ENCODE peak calls at places on chromosomes 2 and 18, in six cellular contexts. One of them, this sample, is unnamed.

GRCh38 chr18:46264255-46264654 is 160.1 kb downstream of the HAUS1 start:
- DNase-seq in AG04449: no peak
- DNase-seq in GM12864: no peak
- DNase-seq in OCI-LY7: no peak
- DNase-seq in fibroblast of mammary gland: peak
- DNase-seq in A549: peak
- DNase-seq in this sample: peak

GRCh38 chr2:175999283-175999819 is 2.7 kb downstream of the LNPK start:
- DNase-seq in fibroblast of mammary gland: peak
- DNase-seq in A549: no peak
- DNase-seq in AG04449: no peak
- DNase-seq in OCI-LY7: no peak
- DNase-seq in GM12864: no peak
- DNase-seq in this sample: no peak

GRCh38 chr2:109528811-109529501 is 84.8 kb downstream of the SEPTIN10 start:
- DNase-seq in A549: no peak
- DNase-seq in GM12864: no peak
- DNase-seq in AG04449: no peak
- DNase-seq in fibroblast of mammary gland: no peak
- DNase-seq in OCI-LY7: no peak
- DNase-seq in this sample: no peak

GRCh38 chr2:5725794-5726463 is 33.7 kb downstream of the SOX11 start:
- DNase-seq in AG04449: no peak
- DNase-seq in GM12864: no peak
- DNase-seq in fibroblast of mammary gland: no peak
- DNase-seq in A549: no peak
- DNase-seq in OCI-LY7: no peak
- DNase-seq in this sample: no peak

GRCh38 chr2:189439342-189439741 is 1.9 kb upstream of the WDR75 start:
- DNase-seq in fibroblast of mammary gland: no peak
- DNase-seq in GM12864: no peak
- DNase-seq in A549: peak
- DNase-seq in OCI-LY7: no peak
- DNase-seq in AG04449: no peak
- DNase-seq in this sample: no peak

GRCh38 chr18:25686960-25687520 is 335.1 kb upstream of the ZNF521 start:
- DNase-seq in A549: no peak
- DNase-seq in fibroblast of mammary gland: no peak
- DNase-seq in GM12864: no peak
- DNase-seq in OCI-LY7: no peak
- DNase-seq in AG04449: no peak
- DNase-seq in this sample: no peak

GRCh38 chr2:144730711-144731110 is 210.8 kb upstream of the ZEB2 start:
- DNase-seq in OCI-LY7: no peak
- DNase-seq in A549: no peak
- DNase-seq in GM12864: no peak
- DNase-seq in AG04449: no peak
- DNase-seq in fibroblast of mammary gland: peak
- DNase-seq in this sample: no peak

GRCh38 chr2:234705108-234705507 is 208.2 kb upstream of the ARL4C start:
- DNase-seq in fibroblast of mammary gland: peak
- DNase-seq in GM12864: no peak
- DNase-seq in OCI-LY7: no peak
- DNase-seq in A549: no peak
- DNase-seq in AG04449: no peak
- DNase-seq in this sample: no peak

GRCh38 chr18:43571078-43571689 is 293.9 kb upstream of the SYT4 start:
- DNase-seq in AG04449: no peak
- DNase-seq in fibroblast of mammary gland: peak
- DNase-seq in A549: peak
- DNase-seq in OCI-LY7: peak
- DNase-seq in GM12864: peak
- DNase-seq in this sample: peak

GRCh38 chr2:29325544-29325943 is 210.3 kb downstream of the CLIP4 start:
- DNase-seq in A549: no peak
- DNase-seq in OCI-LY7: no peak
- DNase-seq in AG04449: no peak
- DNase-seq in GM12864: no peak
- DNase-seq in fibroblast of mammary gland: no peak
- DNase-seq in this sample: no peak

GRCh38 chr2:29326926-29327325 is 211.7 kb downstream of the CLIP4 start:
- DNase-seq in GM12864: no peak
- DNase-seq in A549: no peak
- DNase-seq in fibroblast of mammary gland: no peak
- DNase-seq in AG04449: no peak
- DNase-seq in OCI-LY7: no peak
- DNase-seq in this sample: no peak

GRCh38 chr2:29332540-29332939 is 217.3 kb downstream of the CLIP4 start:
- DNase-seq in fibroblast of mammary gland: no peak
- DNase-seq in OCI-LY7: no peak
- DNase-seq in A549: no peak
- DNase-seq in GM12864: no peak
- DNase-seq in AG04449: no peak
- DNase-seq in this sample: no peak

GRCh38 chr2:29334723-29335122 is 219.5 kb downstream of the CLIP4 start:
- DNase-seq in GM12864: no peak
- DNase-seq in AG04449: no peak
- DNase-seq in A549: no peak
- DNase-seq in OCI-LY7: no peak
- DNase-seq in fibroblast of mammary gland: no peak
- DNase-seq in this sample: no peak

DNA sequence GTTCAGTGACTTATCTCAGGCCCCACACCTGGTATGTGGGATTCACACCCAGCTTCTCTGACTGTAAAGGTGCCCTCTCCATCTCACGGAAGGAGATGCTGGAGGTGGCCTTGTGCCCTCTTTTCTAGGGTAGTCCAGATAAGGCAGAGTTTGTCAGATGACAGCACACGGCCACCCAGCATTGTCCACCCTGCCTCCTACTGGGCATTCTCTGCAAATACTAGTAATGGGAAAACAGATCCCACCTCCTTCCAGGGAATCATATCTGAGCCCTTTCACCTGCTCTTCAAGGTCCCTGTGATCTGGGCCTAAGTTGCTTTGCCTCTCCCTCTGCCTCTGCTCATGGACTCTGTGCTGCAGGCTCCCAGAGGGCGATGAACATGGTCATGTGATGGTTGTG is 214.7 kb downstream of the CLIP4 start:
- DNase-seq in fibroblast of mammary gland: no peak
- DNase-seq in GM12864: no peak
- DNase-seq in OCI-LY7: no peak
- DNase-seq in AG04449: no peak
- DNase-seq in A549: no peak
- DNase-seq in this sample: no peak
- TF ChIP-seq CTCF in fibroblast of mammary gland: peak
- TF ChIP-seq CTCF in GM12864: peak
- TF ChIP-seq CTCF in OCI-LY7: peak
- TF ChIP-seq CTCF in AG04449: no peak
- TF ChIP-seq CTCF in A549: peak
- TF ChIP-seq CTCF in this sample: peak

GRCh38 chr18:33761363-33761762 is 183.3 kb downstream of the ASXL3 start:
- DNase-seq in OCI-LY7: peak
- DNase-seq in AG04449: no peak
- DNase-seq in A549: no peak
- DNase-seq in fibroblast of mammary gland: peak
- DNase-seq in GM12864: no peak
- DNase-seq in this sample: no peak
- TF ChIP-seq CTCF in OCI-LY7: peak
- TF ChIP-seq CTCF in AG04449: no peak
- TF ChIP-seq CTCF in A549: peak
- TF ChIP-seq CTCF in fibroblast of mammary gland: peak
- TF ChIP-seq CTCF in GM12864: peak
- TF ChIP-seq CTCF in this sample: peak

GRCh38 chr2:120410487-120410886 is 64.6 kb downstream of the INHBB start:
- DNase-seq in AG04449: no peak
- DNase-seq in fibroblast of mammary gland: no peak
- DNase-seq in A549: no peak
- DNase-seq in GM12864: no peak
- DNase-seq in OCI-LY7: no peak
- DNase-seq in this sample: no peak
- TF ChIP-seq CTCF in AG04449: no peak
- TF ChIP-seq CTCF in fibroblast of mammary gland: no peak
- TF ChIP-seq CTCF in A549: no peak
- TF ChIP-seq CTCF in GM12864: no peak
- TF ChIP-seq CTCF in OCI-LY7: no peak
- TF ChIP-seq CTCF in this sample: no peak

GRCh38 chr2:47520825-47521665 is 118.1 kb downstream of the MSH2 start:
- DNase-seq in GM12864: peak
- DNase-seq in OCI-LY7: peak
- DNase-seq in A549: peak
- DNase-seq in AG04449: no peak
- DNase-seq in fibroblast of mammary gland: peak
- DNase-seq in this sample: peak
- TF ChIP-seq CTCF in GM12864: peak
- TF ChIP-seq CTCF in OCI-LY7: peak
- TF ChIP-seq CTCF in A549: peak
- TF ChIP-seq CTCF in AG04449: peak
- TF ChIP-seq CTCF in fibroblast of mammary gland: no peak
- TF ChIP-seq CTCF in this sample: peak

DNA sequence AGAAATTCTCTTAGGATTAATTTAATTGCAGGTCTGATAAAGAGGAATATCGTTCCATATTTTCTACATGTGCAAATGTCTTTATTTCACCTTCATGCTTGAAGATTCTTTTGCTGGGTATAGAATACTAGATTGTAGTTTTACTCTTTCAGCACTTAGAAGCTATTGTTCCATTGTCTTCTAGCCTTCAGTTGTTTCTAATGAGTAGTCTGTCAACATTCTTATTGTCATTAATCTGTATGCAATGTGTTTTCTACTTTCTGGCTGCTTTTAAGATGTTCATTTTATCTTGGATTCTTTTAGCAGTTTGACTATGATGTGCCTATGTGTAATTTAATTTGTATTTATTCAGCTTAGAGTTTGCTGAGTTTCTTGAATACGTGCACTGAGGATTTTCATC is 64.3 kb upstream of the ZNF385B start:
- DNase-seq in OCI-LY7: no peak
- DNase-seq in fibroblast of mammary gland: no peak
- DNase-seq in GM12864: no peak
- DNase-seq in AG04449: no peak
- DNase-seq in A549: no peak
- DNase-seq in this sample: no peak
- TF ChIP-seq CTCF in OCI-LY7: no peak
- TF ChIP-seq CTCF in fibroblast of mammary gland: no peak
- TF ChIP-seq CTCF in GM12864: no peak
- TF ChIP-seq CTCF in AG04449: no peak
- TF ChIP-seq CTCF in A549: no peak
- TF ChIP-seq CTCF in this sample: no peak

GRCh38 chr2:96408631-96409542 is 73.3 kb downstream of the NCAPH start:
- DNase-seq in AG04449: no peak
- DNase-seq in A549: no peak
- DNase-seq in OCI-LY7: peak
- DNase-seq in GM12864: no peak
- DNase-seq in fibroblast of mammary gland: peak
- DNase-seq in this sample: no peak
- TF ChIP-seq CTCF in AG04449: no peak
- TF ChIP-seq CTCF in A549: peak
- TF ChIP-seq CTCF in OCI-LY7: peak
- TF ChIP-seq CTCF in GM12864: no peak
- TF ChIP-seq CTCF in fibroblast of mammary gland: peak
- TF ChIP-seq CTCF in this sample: no peak

GRCh38 chr18:33844232-33844631 is 266.2 kb downstream of the ASXL3 start:
- DNase-seq in GM12864: no peak
- DNase-seq in AG04449: no peak
- DNase-seq in A549: no peak
- DNase-seq in OCI-LY7: no peak
- DNase-seq in fibroblast of mammary gland: no peak
- DNase-seq in this sample: no peak
- TF ChIP-seq CTCF in GM12864: no peak
- TF ChIP-seq CTCF in AG04449: no peak
- TF ChIP-seq CTCF in A549: no peak
- TF ChIP-seq CTCF in OCI-LY7: no peak
- TF ChIP-seq CTCF in fibroblast of mammary gland: no peak
- TF ChIP-seq CTCF in this sample: no peak